ENCODE peak calls at places on chromosomes 11 and 22, in four cellular contexts. X is stromal cell of bone marrow; V is NCI-H748 treated with DMSO at 0.1 percent for 48 hours; K is stimulated activated naive B cell treated with anti-CD40 and anti-IgM and Interleukin-4, amounts not matched to agents 10 μg/mL and 1 μg/mL and 100 μg/mL, for 72 hours. N is an unnamed sample.

GRCh38 chr11:72004515-72005346 is 6.0 kb downstream of the IL18BP start:
- DNase-seq in K (no peak), X (no peak), V (no peak), N (no peak)

GRCh38 chr11:117808768-117809167 is 11.8 kb upstream of the DSCAML1 start:
- DNase-seq in K (no peak), X (no peak), V (no peak), N (no peak)

GRCh38 chr22:44190381-44190976 is 9.8 kb downstream of the PARVG start:
- DNase-seq in K (no peak), V (no peak), X (no peak), N (no peak)

GRCh38 chr22:37525073-37525745 is 6.0 kb upstream of the CARD10 start:
- DNase-seq in K (no peak), V (no peak), X (peak; percentile 76), N (peak; percentile 43)

GRCh38 chr11:108872781-108873291 is 208.0 kb downstream of the DDX10 start:
- DNase-seq in V (no peak), X (no peak), K (no peak), N (no peak)

GRCh38 chr11:75474878-75475766 is 42.1 kb upstream of the KLHL35 start:
- DNase-seq in K (no peak), V (no peak), X (no peak), N (no peak)

GRCh38 chr22:39598017-39598965 is 27.7 kb downstream of the CACNA1I start:
- DNase-seq in V (peak; percentile 7), K (no peak), X (no peak), N (no peak)

GRCh38 chr22:44357962-44358553 is 45.3 kb upstream of the SHISAL1 start:
- DNase-seq in K (no peak), V (no peak), X (no peak), N (no peak)

GRCh38 chr22:31083923-31084810 is 3.0 kb downstream of the SMTN start:
- DNase-seq in X (no peak), V (no peak), K (no peak), N (no peak)

GRCh38 chr11:10329935-10330334 is 25.1 kb downstream of the ADM start:
- DNase-seq in K (no peak), V (no peak), X (peak; percentile 97), N (peak; percentile 69)

GRCh38 chr11:32366671-32367070 is 68.7 kb downstream of the WT1 start:
- DNase-seq in V (no peak), K (no peak), X (no peak), N (no peak)

GRCh38 chr22:24450600-24450999 is 23.2 kb downstream of the ADORA2A start:
- DNase-seq in V (peak; percentile 42), K (no peak), X (no peak), N (no peak)

GRCh38 chr11:126341760-126342161 is 13.7 kb upstream of the ST3GAL4 start:
- DNase-seq in V (no peak), K (no peak), X (no peak), N (no peak)

GRCh38 chr11:13942908-13943505 is 19.5 kb upstream of the SPON1 start:
- DNase-seq in V (no peak), K (no peak), X (peak; percentile 33), N (no peak)

GRCh38 chr11:47917643-47918369 is 62.6 kb upstream of the PTPRJ start:
- DNase-seq in X (peak; percentile 28), V (peak; percentile 58), K (peak; percentile 35), N (peak; percentile 99)

GRCh38 chr11:116852261-116853125 is 15.1 kb upstream of the APOA1 start:
- DNase-seq in K (no peak), X (peak; percentile 52), V (no peak), N (no peak)

GRCh38 chr11:82384308-82384707 is 349.4 kb downstream of the FAM181B start:
- DNase-seq in K (no peak), X (no peak), V (no peak), N (no peak)

GRCh38 chr11:6568191-6568918 is 35.1 kb downstream of the RRP8 start:
- DNase-seq in K (no peak), V (no peak), X (peak; percentile 25), N (peak; percentile 44)

GRCh38 chr11:27041141-27041869 is 690 bp downstream of the BBOX1 start:
- DNase-seq in X (no peak), V (no peak), K (no peak), N (peak; percentile 36)

GRCh38 chr11:70574725-70575347 is 176.5 kb downstream of the CTTN start:
- DNase-seq in K (no peak), V (no peak), X (no peak), N (no peak)

GRCh38 chr22:44719586-44720368 is 17.8 kb downstream of the PRR5 start:
- DNase-seq in K (no peak), X (no peak), V (no peak), N (no peak)

GRCh38 chr11:34281256-34281655 is 76.6 kb downstream of the ABTB2 start:
- DNase-seq in V (peak; percentile 18), X (no peak), K (no peak), N (no peak)

GRCh38 chr11:124415356-124415923 is 9.2 kb downstream of the OR8B4 start:
- DNase-seq in V (peak; percentile 30), K (no peak), X (peak; percentile 18), N (peak; percentile 10)

GRCh38 chr11:61832758-61833157 is 4.7 kb downstream of the FADS2 start:
- DNase-seq in X (no peak), V (no peak), K (no peak), N (no peak)

GRCh38 chr11:73528420-73528819 is 69.5 kb downstream of the FAM168A start:
- DNase-seq in X (no peak), K (no peak), V (no peak), N (no peak)

GRCh38 chr11:95917188-95918036 is 6.5 kb downstream of the MTMR2 start:
- DNase-seq in V (peak; percentile 65), K (no peak), X (no peak), N (no peak)

GRCh38 chr11:86246293-86246675 is 1.7 kb downstream of the EED start:
- DNase-seq in K (no peak), V (no peak), X (no peak), N (no peak)

GRCh38 chr11:40186401-40187091 is 1272.9 kb downstream of the LRRC4C start:
- DNase-seq in X (no peak), V (peak; percentile 31), K (no peak), N (no peak)

GRCh38 chr22:35023692-35024363 is 42.1 kb upstream of the ISX start:
- DNase-seq in V (peak; percentile 1), K (peak; percentile 41), X (peak; percentile 9), N (no peak)

GRCh38 chr22:39414377-39414776 is 14.8 kb downstream of the TAB1 start:
- DNase-seq in V (no peak), X (no peak), K (no peak), N (no peak)

GRCh38 chr11:110345756-110346155 is 49.3 kb upstream of the RDX start:
- DNase-seq in V (no peak), K (no peak), X (no peak), N (no peak)

GRCh38 chr11:30025396-30026139 is 8.7 kb upstream of the KCNA4 start:
- DNase-seq in X (no peak), V (no peak), K (no peak), N (no peak)